ENCODE peak calls at places on chromosomes 7 and 10, in eight cellular contexts. C is transverse colon, I is A549, R is GM12878, W is stomach, F is esophagus muscularis mucosa, N is K562, A is SK-N-SH. E is an unnamed sample.

GRCh38 chr10:93826355-93826754 is 67.4 kb upstream of the SLC35G1 start:
- DNase-seq in C (no peak), I (no peak), R (no peak), W (no peak), F (peak; percentile 70), N (no peak), A (no peak), E (no peak)

GRCh38 chr10:6579904-6580278 is at the start of gene PRKCQ:
- DNase-seq in C (peak; percentile 31), I (peak; percentile 48), R (no peak), W (no peak), F (no peak), N (no peak), A (no peak), E (peak; percentile 21)

GRCh38 chr7:147510913-147511312 is 1079.7 kb upstream of the C7orf33 start:
- DNase-seq in C (no peak), I (peak; percentile 37), R (no peak), W (no peak), F (no peak), N (no peak), A (no peak), E (no peak)

GRCh38 chr7:81819861-81820260 is 50.0 kb upstream of the HGF start:
- DNase-seq in C (no peak), I (no peak), R (no peak), W (no peak), F (no peak), N (no peak), A (no peak), E (no peak)

GRCh38 chr7:42611961-42612360 is 299.9 kb downstream of the C7orf25 start:
- DNase-seq in C (no peak), I (no peak), R (no peak), W (no peak), F (no peak), N (no peak), A (no peak), E (no peak)

GRCh38 chr7:51369746-51370145 is 53.1 kb upstream of the COBL start:
- DNase-seq in C (no peak), I (peak; percentile 33), R (no peak), W (no peak), F (no peak), N (no peak), A (no peak), E (no peak)

GRCh38 chr10:110392121-110392859 is 87.6 kb upstream of the SMNDC1 start:
- DNase-seq in C (no peak), I (no peak), R (no peak), W (no peak), F (no peak), N (no peak), A (no peak), E (no peak)

GRCh38 chr7:123397746-123398145 is 136.6 kb downstream of the IQUB start:
- DNase-seq in C (no peak), I (no peak), R (no peak), W (no peak), F (no peak), N (no peak), A (no peak), E (no peak)

GRCh38 chr7:159009951-159010350 is 134.7 kb downstream of the VIPR2 start:
- DNase-seq in C (no peak), I (no peak), R (no peak), W (no peak), F (no peak), N (no peak), A (no peak), E (no peak)

GRCh38 chr10:42367532-42368230 is 270.7 kb downstream of the ZNF33B start:
- DNase-seq in C (peak; percentile 9), I (no peak), R (peak; percentile 15), W (no peak), F (peak; percentile 95), N (peak; percentile 92), A (peak; percentile 92), E (peak; percentile 50)

GRCh38 chr10:74177140-74177677 is 26.2 kb downstream of the ADK start:
- DNase-seq in C (peak; percentile 45), I (peak; percentile 27), R (no peak), W (no peak), F (no peak), N (peak; percentile 58), A (no peak), E (peak; percentile 23)

GRCh38 chr7:75054744-75055527 is 18.7 kb downstream of the RCC1L start:
- DNase-seq in C (no peak), I (no peak), R (no peak), W (no peak), F (no peak), N (no peak), A (no peak), E (peak; percentile 47)

GRCh38 chr7:37312608-37313007 is 136.1 kb downstream of the ELMO1 start:
- DNase-seq in C (no peak), I (no peak), R (no peak), W (no peak), F (no peak), N (no peak), A (no peak), E (no peak)

GRCh38 chr10:126895214-126895781 is 9.9 kb upstream of the DOCK1 start:
- DNase-seq in C (no peak), I (no peak), R (no peak), W (peak; percentile 80), F (no peak), N (no peak), A (no peak), E (no peak)

GRCh38 chr10:126903646-126904360 is 1.4 kb upstream of the DOCK1 start:
- DNase-seq in C (no peak), I (no peak), R (no peak), W (no peak), F (no peak), N (no peak), A (no peak), E (no peak)

GRCh38 chr10:126893841-126894240 is 11.4 kb upstream of the DOCK1 start:
- DNase-seq in C (no peak), I (no peak), R (no peak), W (no peak), F (no peak), N (no peak), A (no peak), E (no peak)

GRCh38 chr10:126902157-126902556 is 3.1 kb upstream of the DOCK1 start:
- DNase-seq in C (no peak), I (peak; percentile 69), R (no peak), W (no peak), F (no peak), N (no peak), A (no peak), E (no peak)

GRCh38 chr10:126898460-126898859 is 6.8 kb upstream of the DOCK1 start:
- DNase-seq in C (no peak), I (no peak), R (no peak), W (no peak), F (no peak), N (no peak), A (no peak), E (no peak)
- H3K27ac ChIP-seq in C (no peak overlapping the region), I (no peak overlapping the region), R (no peak overlapping the region), W (no peak overlapping the region), F (no peak overlapping the region), N (no peak overlapping the region), A (no peak overlapping the region), E (no peak overlapping the region)

GRCh38 chr7:150781016-150781415 is 19.1 kb downstream of the TMEM176B start:
- DNase-seq in C (no peak), I (no peak), R (no peak), W (no peak), F (no peak), N (no peak), A (no peak), E (no peak)

GRCh38 chr7:150778014-150778737 is 22.0 kb downstream of the TMEM176B start:
- DNase-seq in C (no peak), I (no peak), R (no peak), W (no peak), F (no peak), N (no peak), A (no peak), E (no peak)

GRCh38 chr7:150778738-150779301 is 21.3 kb downstream of the TMEM176B start:
- DNase-seq in C (peak; percentile 91), I (peak; percentile 73), R (no peak), W (peak; percentile 87), F (no peak), N (peak; percentile 80), A (peak; percentile 78), E (peak; percentile 91)

GRCh38 chr7:150781961-150782360 is 18.2 kb downstream of the TMEM176B start:
- DNase-seq in C (no peak), I (no peak), R (no peak), W (no peak), F (no peak), N (no peak), A (no peak), E (no peak)

DNA sequence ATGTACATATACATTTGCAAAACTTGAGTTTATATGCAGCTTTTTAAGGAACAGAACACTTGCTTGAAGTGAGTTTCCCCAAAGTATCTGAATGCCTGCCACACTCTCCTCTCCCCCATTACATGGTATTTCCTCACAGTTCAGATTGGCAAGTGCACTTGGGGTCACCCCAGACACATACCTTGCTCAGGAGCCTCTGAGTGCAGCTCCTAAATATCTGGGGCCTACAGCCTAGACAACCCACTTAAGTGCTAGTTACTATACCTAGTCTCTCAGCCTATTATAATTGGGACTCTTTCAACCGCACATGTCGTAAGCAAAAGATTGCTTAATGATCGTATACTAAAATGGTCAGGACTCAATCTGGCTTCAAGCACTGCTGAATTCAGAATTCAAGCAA is 19.9 kb downstream of the TMEM176B start:
- DNase-seq in C (no peak), I (no peak), R (no peak), W (no peak), F (no peak), N (no peak), A (no peak), E (no peak)
- TF ChIP-seq EP300 in C (no peak), I (no peak), R (no peak), W (no peak), F (no peak), N (no peak), A (no peak), E (no peak)

DNA sequence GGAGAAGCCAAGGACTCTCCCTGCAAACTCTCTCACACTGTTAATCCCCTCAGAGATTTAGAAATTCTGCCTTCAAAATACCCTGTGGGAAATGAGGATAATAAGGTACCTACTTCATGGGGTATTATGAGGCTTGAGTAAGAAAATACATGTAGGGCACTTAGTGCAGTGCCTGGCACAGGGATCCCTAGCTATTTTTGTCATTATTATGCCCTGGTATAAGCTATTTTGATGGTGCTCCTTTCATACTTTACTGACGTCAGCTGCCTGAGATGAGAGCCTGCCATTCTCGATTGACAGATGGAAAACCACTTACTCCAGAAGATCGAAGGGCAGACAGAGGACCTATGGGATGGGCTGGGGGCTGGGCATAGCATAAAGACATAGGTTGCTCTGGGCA is 30.1 kb downstream of the MKX start:
- DNase-seq in C (no peak), I (no peak), R (no peak), W (no peak), F (no peak), N (no peak), A (no peak), E (no peak)
- H3K27ac ChIP-seq in C (no peak overlapping the region), I (no peak overlapping the region), R (no peak overlapping the region), W (no peak overlapping the region), F (peak overlapping the region; percentile 45), N (no peak overlapping the region), A (no peak overlapping the region), E (no peak overlapping the region)

DNA sequence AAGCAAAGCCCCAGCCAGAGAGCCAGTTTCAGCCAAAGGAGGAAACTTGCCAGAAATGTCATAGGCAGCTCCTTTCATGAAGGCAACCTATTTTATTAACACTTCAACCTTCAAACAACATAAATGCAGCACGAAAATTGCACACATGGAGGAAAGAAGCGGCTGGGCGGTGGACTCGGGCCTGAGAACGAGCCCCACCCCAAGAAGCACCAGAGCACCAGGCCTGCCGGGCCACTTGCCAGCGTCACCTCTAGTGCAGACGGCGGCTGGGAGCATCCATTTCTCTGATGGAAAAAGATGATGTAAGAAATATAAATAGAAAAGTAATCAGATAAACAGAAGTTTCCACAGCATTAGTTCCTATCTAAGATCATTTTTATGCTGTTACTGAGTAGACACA is 100.0 kb downstream of the TCERG1L start:
- DNase-seq in C (no peak), I (no peak), R (no peak), W (peak; percentile 17), F (no peak), N (no peak), A (peak; percentile 61), E (no peak)
- TF ChIP-seq EP300 in C (no peak), I (no peak), R (no peak), W (no peak), F (no peak), N (no peak), A (no peak), E (no peak)